ENCODE peak calls at places on chromosomes 3 and 15, in six cellular contexts. F is A172, J is left cardiac atrium, E is foreskin fibroblast, C is GM23248, I is NCI-H510A treated with DMSO at 0.1 percent for 48 hours. A is an unnamed sample.

GRCh38 chr3:37969601-37970100 is 20.9 kb upstream of the VILL start:
- DNase-seq in F (no peak), C (no peak), E (no peak), I (no peak), J (no peak), A (no peak)

GRCh38 chr3:108565506-108565905 is 23.7 kb downstream of the CIP2A start:
- DNase-seq in F (no peak), E (no peak), J (no peak), C (no peak), I (no peak), A (no peak)

GRCh38 chr3:12856626-12857025 is 15.3 kb upstream of the RPL32 start:
- DNase-seq in E (no peak), F (no peak), C (no peak), J (no peak), I (no peak), A (no peak)

GRCh38 chr15:56343879-56344278 is 21.3 kb upstream of the TEX9 start:
- DNase-seq in E (no peak), C (no peak), I (no peak), J (no peak), F (no peak), A (no peak)

GRCh38 chr15:64452988-64453688 is 7.2 kb upstream of the ZNF609 start:
- DNase-seq in C (no peak), I (no peak), E (no peak), F (no peak), J (peak; percentile 30), A (peak; percentile 85)

GRCh38 chr3:193711964-193712598 is 119.1 kb downstream of the OPA1 start:
- DNase-seq in I (peak; percentile 96), C (no peak), J (no peak), E (no peak), F (no peak), A (no peak)

GRCh38 chr3:72587282-72587681 is 261.0 kb downstream of the SHQ1 start:
- DNase-seq in E (no peak), J (no peak), F (no peak), C (no peak), I (no peak), A (no peak)

GRCh38 chr15:55802600-55803376 is 59.8 kb upstream of the PRTG start:
- DNase-seq in I (no peak), J (no peak), C (no peak), F (no peak), E (no peak), A (no peak)

GRCh38 chr15:88881781-88882180 is 13.6 kb downstream of the HAPLN3 start:
- DNase-seq in I (no peak), F (no peak), C (peak; percentile 48), E (no peak), J (no peak), A (no peak)

GRCh38 chr3:184815046-184815930 is 3.3 kb downstream of the VPS8 start:
- DNase-seq in I (no peak), J (no peak), C (peak; percentile 77), E (peak; percentile 56), F (peak; percentile 55), A (peak; percentile 84)

GRCh38 chr15:42273900-42274692 is 863 bp upstream of the TMEM87A start:
- DNase-seq in E (peak; percentile 72), C (peak; percentile 89), F (peak; percentile 44), I (peak; percentile 65), J (peak; percentile 74), A (peak; percentile 77)

GRCh38 chr15:90660195-90660995 is 56.8 kb upstream of the BLM start:
- DNase-seq in F (peak; percentile 90), C (peak; percentile 99), E (peak; percentile 91), I (no peak), J (peak; percentile 87), A (peak; percentile 84)

GRCh38 chr3:14352002-14352627 is 50.3 kb upstream of the SLC6A6 start:
- DNase-seq in C (peak; percentile 25), E (no peak), J (no peak), F (peak; percentile 47), I (no peak), A (no peak)

GRCh38 chr15:77871838-77872371 is 205.6 kb downstream of the TBC1D2B start:
- DNase-seq in C (no peak), J (no peak), I (no peak), E (no peak), F (no peak), A (no peak)

GRCh38 chr3:72012376-72012775 is 227.4 kb upstream of the PROK2 start:
- DNase-seq in I (no peak), E (no peak), J (no peak), F (no peak), C (no peak), A (no peak)

GRCh38 chr3:176814252-176814651 is 383.0 kb downstream of the TBL1XR1 start:
- DNase-seq in F (peak; percentile 33), I (no peak), J (peak; percentile 55), C (peak; percentile 72), E (peak; percentile 2), A (peak; percentile 73)

GRCh38 chr3:106824856-106825255 is 552.4 kb upstream of the CCDC54 start:
- DNase-seq in E (peak; percentile 47), F (peak; percentile 46), I (no peak), C (peak; percentile 60), J (no peak), A (peak; percentile 81)

GRCh38 chr3:170442945-170443344 is 24.3 kb downstream of the CLDN11 start:
- DNase-seq in C (peak; percentile 9), F (no peak), I (no peak), E (no peak), J (no peak), A (no peak)

GRCh38 chr3:141448606-141449216 is 38.1 kb upstream of the RASA2 start:
- DNase-seq in I (no peak), C (peak; percentile 73), E (no peak), F (no peak), J (no peak), A (no peak)

A was measured in astrocyte of the hippocampus.